ENCODE peak calls at places on chromosomes 16 and 17, in four cellular contexts. V is Peyer's patch, S is Panc1, M is transverse colon. E is an unnamed sample.

GRCh38 chr16:1749152-1750117 is 21.9 kb downstream of the NME3 start:
- DNase-seq in S (no peak), V (no peak), M (no peak), E (no peak)

GRCh38 chr16:54654429-54654828 is 276.2 kb upstream of the IRX5 start:
- DNase-seq in M (no peak), S (no peak), V (no peak), E (no peak)

GRCh38 chr16:83967838-83968482 is at the start of gene NECAB2:
- DNase-seq in V (no peak), M (no peak), S (no peak), E (peak; percentile 38)

GRCh38 chr17:30780343-30780742 is 44.1 kb downstream of the CRLF3 start:
- DNase-seq in M (no peak), S (no peak), V (no peak), E (no peak)

GRCh38 chr17:74567397-74567796 is at the start of gene CD300H:
- DNase-seq in V (no peak), M (no peak), S (no peak), E (no peak)

GRCh38 chr17:11991461-11991860 is 5.8 kb downstream of the ZNF18 start:
- DNase-seq in V (no peak), M (no peak), S (no peak), E (no peak)

GRCh38 chr17:40576113-40576740 is 11.0 kb upstream of the CCR7 start:
- DNase-seq in M (no peak), S (no peak), V (no peak), E (no peak)

GRCh38 chr16:7342598-7342997 is 10.0 kb downstream of the RBFOX1 start:
- DNase-seq in S (no peak), V (no peak), M (no peak), E (no peak)

GRCh38 chr17:30000001-30000754 is 58.7 kb downstream of the EFCAB5 start:
- DNase-seq in V (no peak), S (no peak), M (no peak), E (no peak)

GRCh38 chr17:17700251-17700969 is 19.2 kb downstream of the RAI1 start:
- DNase-seq in M (peak; percentile 52), S (no peak), V (no peak), E (peak; percentile 50)

GRCh38 chr17:12979826-12980500 is 37.9 kb downstream of the ELAC2 start:
- DNase-seq in V (no peak), S (no peak), M (no peak), E (no peak)

GRCh38 chr16:65249768-65250167 is 127.9 kb upstream of the CDH11 start:
- DNase-seq in V (no peak), M (no peak), S (no peak), E (peak; percentile 68)

GRCh38 chr16:18932243-18932997 is 6.2 kb upstream of the SMG1 start:
- DNase-seq in V (no peak), M (no peak), S (no peak), E (peak; percentile 81)

GRCh38 chr16:70703041-70703834 is 17.4 kb upstream of the MTSS2 start:
- DNase-seq in S (no peak), M (peak; percentile 47), V (no peak), E (peak; percentile 84)

GRCh38 chr17:39194089-39194984 is 3.1 kb downstream of the CACNB1 start:
- DNase-seq in M (peak; percentile 31), S (no peak), V (no peak), E (no peak)

GRCh38 chr16:86064431-86065250 is 165.7 kb downstream of the IRF8 start:
- DNase-seq in M (no peak), S (no peak), V (no peak), E (no peak)

GRCh38 chr17:56894859-56895455 is 18.9 kb downstream of the TRIM25 start:
- DNase-seq in V (no peak), S (no peak), M (no peak), E (no peak)

GRCh38 chr16:11087691-11088431 is 143.5 kb downstream of the CLEC16A start:
- DNase-seq in M (no peak), V (no peak), S (no peak), E (peak; percentile 59)

GRCh38 chr16:55040366-55041086 is 109.9 kb downstream of the IRX5 start:
- DNase-seq in S (no peak), V (peak; percentile 22), M (no peak), E (no peak)

GRCh38 chr16:88667496-88667895 is 4.6 kb upstream of the MVD start:
- DNase-seq in S (no peak), V (no peak), M (no peak), E (no peak)

GRCh38 chr16:30774367-30775130 is 12.4 kb downstream of the RNF40 start:
- DNase-seq in V (no peak), M (no peak), S (no peak), E (peak; percentile 56)

GRCh38 chr17:75406222-75406615 is 741 bp upstream of the GRB2 start:
- DNase-seq in M (no peak), V (peak; percentile 45), S (no peak), E (no peak)

GRCh38 chr17:41738077-41738800 is 3.8 kb upstream of the HAP1 start:
- DNase-seq in V (peak; percentile 92), M (peak; percentile 87), S (peak; percentile 69), E (peak; percentile 80)

GRCh38 chr16:22098538-22099255 is 6.4 kb downstream of the VWA3A start:
- DNase-seq in M (no peak), S (peak; percentile 41), V (no peak), E (no peak)

GRCh38 chr16:83453977-83454376 is 353.8 kb upstream of the HSBP1 start:
- DNase-seq in V (no peak), M (no peak), S (no peak), E (no peak)

GRCh38 chr17:80441133-80441578 is 26.2 kb downstream of the ENDOV start:
- DNase-seq in M (no peak), S (no peak), V (no peak), E (peak; percentile 26)

GRCh38 chr17:50199211-50199633 is 2.2 kb downstream of the COL1A1 start:
- DNase-seq in V (no peak), M (no peak), S (no peak), E (no peak)

GRCh38 chr17:81701288-81702071 is 1.7 kb upstream of the MRPL12 start:
- DNase-seq in S (no peak), M (no peak), V (no peak), E (no peak)

GRCh38 chr17:58319181-58320162 is 9.1 kb downstream of the TSPOAP1 start:
- DNase-seq in V (peak; percentile 41), S (no peak), M (no peak), E (no peak)

GRCh38 chr17:5921919-5922318 is 148.3 kb upstream of the WSCD1 start:
- DNase-seq in M (no peak), S (peak; percentile 22), V (no peak), E (no peak)

GRCh38 chr16:71792176-71792575 is 16.5 kb downstream of the AP1G1 start:
- DNase-seq in M (no peak), V (no peak), S (no peak), E (no peak)

GRCh38 chr17:8152981-8153549 is 861 bp upstream of the PER1 start:
- DNase-seq in M (no peak), V (no peak), S (no peak), E (no peak)

GRCh38 chr17:9571201-9571600 is 4.4 kb downstream of the STX8 start:
- DNase-seq in V (no peak), S (no peak), M (no peak), E (no peak)

GRCh38 chr17:9577402-9577709 is 914 bp downstream of the CFAP52 start:
- DNase-seq in S (no peak), V (no peak), M (no peak), E (no peak)

GRCh38 chr17:9576521-9577401 is at the start of gene CFAP52:
- DNase-seq in M (peak; percentile 80), V (peak; percentile 88), S (peak; percentile 51), E (peak; percentile 72)

DNA sequence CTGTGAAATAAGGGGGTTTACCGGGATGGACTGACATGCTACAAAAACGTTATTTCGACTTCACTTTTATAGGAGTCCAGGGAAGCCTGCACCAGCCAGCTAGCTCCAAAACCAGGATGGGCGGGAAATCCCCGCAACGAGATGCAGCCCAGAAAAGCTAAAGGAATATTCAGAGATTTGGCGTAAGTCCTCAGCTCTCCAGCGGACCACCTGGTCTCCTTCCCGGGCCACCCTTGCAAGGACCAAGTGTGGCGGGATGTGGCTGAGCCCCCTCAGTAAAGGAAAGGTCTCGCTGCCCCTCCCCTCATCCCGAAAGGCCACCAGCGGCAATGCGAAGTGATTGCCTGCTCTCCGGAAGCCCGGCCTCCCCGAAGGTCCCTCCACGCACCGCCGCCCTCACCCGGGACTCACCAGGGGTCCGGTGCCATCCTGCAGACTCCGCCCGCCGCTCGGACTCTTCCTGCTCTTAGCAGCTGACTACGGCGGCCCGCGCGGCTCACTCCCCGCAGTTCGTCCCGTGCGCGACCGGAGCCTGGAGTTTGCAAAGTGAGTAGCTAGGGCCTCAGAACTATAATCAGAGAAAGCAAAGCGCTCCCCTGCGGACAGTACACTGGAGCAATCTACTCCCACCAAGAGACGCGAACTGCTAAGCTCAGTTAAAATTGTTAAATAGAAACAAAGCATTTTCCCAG is at the start of gene STX8:
- DNase-seq in V (peak; percentile 96), S (no peak), M (peak; percentile 94), E (peak; percentile 91)
- TF ChIP-seq CTCF in V (peak; percentile 8), S (no peak), M (no peak), E (no peak)

GRCh38 chr17:2054262-2054739 is 602 bp upstream of the HIC1 start:
- DNase-seq in S (no peak), V (peak; percentile 61), M (no peak), E (no peak)
- H3K4me1 ChIP-seq in S (no peaks in the 10 kb centered on the region), V (peaks cover 4% of the 10 kb centered on the region), M (peaks cover 62% of the 10 kb centered on the region), E (peaks cover 24% of the 10 kb centered on the region)

GRCh38 chr17:72463287-72464102 is 342.7 kb downstream of the SOX9 start:
- DNase-seq in S (no peak), M (no peak), V (no peak), E (peak; percentile 79)

GRCh38 chr17:72466606-72467005 is 345.8 kb downstream of the SOX9 start:
- DNase-seq in V (no peak), M (no peak), S (no peak), E (no peak)

GRCh38 chr17:72467841-72468653 is 347.2 kb downstream of the SOX9 start:
- DNase-seq in V (peak; percentile 86), S (no peak), M (peak; percentile 87), E (peak; percentile 73)

GRCh38 chr17:72465191-72466024 is 344.6 kb downstream of the SOX9 start:
- DNase-seq in V (peak; percentile 91), M (peak; percentile 77), S (peak; percentile 81), E (peak; percentile 66)

DNA sequence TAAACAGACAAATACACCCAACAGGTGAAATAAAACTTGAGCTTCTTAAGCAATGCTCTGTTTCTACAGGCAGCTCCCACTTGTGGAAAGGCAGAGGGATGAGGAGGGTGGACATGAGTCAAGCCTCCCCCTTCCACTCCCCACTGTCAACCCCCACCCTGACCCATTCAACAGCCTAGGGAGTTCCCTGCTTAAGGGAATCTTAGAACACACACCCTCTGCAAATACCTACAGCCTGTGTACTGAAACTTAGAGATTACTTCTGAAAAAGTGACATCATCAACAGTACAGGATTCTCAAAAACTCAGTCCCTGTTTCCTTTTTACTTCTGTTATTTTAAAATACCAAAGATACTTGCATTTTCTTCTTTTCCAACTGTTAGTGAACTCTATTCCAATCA is 345.4 kb downstream of the SOX9 start:
- DNase-seq in M (peak; percentile 65), S (no peak), V (peak; percentile 61), E (peak; percentile 75)
- TF ChIP-seq CTCF in M (no peak), S (no peak), V (no peak), E (no peak)

GRCh38 chr16:49052846-49053245 is 228.8 kb downstream of the CBLN1 start:
- DNase-seq in S (no peak), V (no peak), M (no peak), E (no peak)
- H3K4me1 ChIP-seq in S (no peaks in the 10 kb centered on the region), V (no peaks in the 10 kb centered on the region), M (no peaks in the 10 kb centered on the region), E (no peaks in the 10 kb centered on the region)

GRCh38 chr16:8935989-8936388 is 27.7 kb downstream of the USP7 start:
- DNase-seq in V (peak; percentile 58), S (no peak), M (peak; percentile 25), E (no peak)
- TF ChIP-seq CTCF in V (no peak), S (no peak), M (peak; percentile 1), E (no peak)

GRCh38 chr16:8948069-8948593 is 15.6 kb downstream of the USP7 start:
- DNase-seq in M (no peak), V (no peak), S (no peak), E (no peak)
- H3K4me1 ChIP-seq in M (peaks cover 83% of the 10 kb centered on the region), V (no peaks in the 10 kb centered on the region), S (peaks cover 61% of the 10 kb centered on the region), E (peaks cover 65% of the 10 kb centered on the region)